ENCODE peak calls at places on chromosome 16, in six cellular contexts. G is MM.1S, N is GM23338, O is PC-3, H is hepatocyte, P is neural progenitor cell. D is an unnamed sample.

GRCh38 chr16:72840591-72841381 is 207.1 kb downstream of the ZFHX3 start:
- DNase-seq in G (no peak), N (no peak), O (no peak), H (no peak), P (no peak), D (no peak)

GRCh38 chr16:54397190-54397835 is 110.7 kb upstream of the IRX3 start:
- DNase-seq in G (no peak), N (no peak), O (no peak), H (no peak), P (no peak), D (no peak)

GRCh38 chr16:56675685-56676210 is 6.1 kb downstream of the MT1H start:
- DNase-seq in G (no peak), N (peak), O (no peak), H (no peak), P (no peak), D (no peak)

GRCh38 chr16:88570691-88571092 is 489 bp downstream of the ZC3H18 start:
- DNase-seq in G (peak), N (peak), O (no peak), H (peak), P (peak), D (peak)

GRCh38 chr16:3959148-3959547 is 78.6 kb upstream of the CREBBP start:
- DNase-seq in G (no peak), N (no peak), O (peak), H (no peak), P (no peak), D (no peak)

GRCh38 chr16:57044931-57045693 is 47.3 kb upstream of the CPNE2 start:
- DNase-seq in G (no peak), N (no peak), O (no peak), H (no peak), P (no peak), D (peak)

GRCh38 chr16:87447323-87447722 is 45.5 kb downstream of the ZCCHC14 start:
- DNase-seq in G (no peak), N (no peak), O (no peak), H (no peak), P (no peak), D (no peak)

GRCh38 chr16:67828651-67829050 is 13.5 kb upstream of the THAP11 start:
- DNase-seq in G (no peak), N (no peak), O (no peak), H (no peak), P (no peak), D (no peak)

GRCh38 chr16:53781023-53781605 is 77.2 kb downstream of the FTO start:
- DNase-seq in G (no peak), N (no peak), O (peak), H (no peak), P (no peak), D (no peak)

GRCh38 chr16:23406546-23407240 is 46.3 kb downstream of the COG7 start:
- DNase-seq in G (peak), N (no peak), O (no peak), H (no peak), P (no peak), D (no peak)

GRCh38 chr16:16062023-16062932 is 112.9 kb downstream of the ABCC1 start:
- DNase-seq in G (no peak), N (peak), O (no peak), H (no peak), P (peak), D (peak)

GRCh38 chr16:9258423-9259051 is 167.1 kb downstream of the HAPSTR1 start:
- DNase-seq in G (peak), N (peak), O (peak), H (peak), P (peak), D (peak)

GRCh38 chr16:84194470-84195200 is 3.7 kb downstream of the ADAD2 start:
- DNase-seq in G (peak), N (no peak), O (no peak), H (peak), P (no peak), D (no peak)

GRCh38 chr16:77993586-77993985 is 28.8 kb upstream of the CLEC3A start:
- DNase-seq in G (no peak), N (peak), O (no peak), H (peak), P (no peak), D (no peak)

GRCh38 chr16:10600792-10601443 is 20.5 kb upstream of the EMP2 start:
- DNase-seq in G (peak), N (no peak), O (no peak), H (no peak), P (no peak), D (no peak)

GRCh38 chr16:27208809-27209208 is 5.5 kb downstream of the KDM8 start:
- DNase-seq in G (no peak), N (no peak), O (no peak), H (no peak), P (no peak), D (no peak)

GRCh38 chr16:77057161-77057736 is 133.7 kb upstream of the MON1B start:
- DNase-seq in G (peak), N (no peak), O (no peak), H (no peak), P (peak), D (peak)

GRCh38 chr16:3095869-3096268 is 3.2 kb downstream of the ZSCAN10 start:
- DNase-seq in G (peak), N (peak), O (peak), H (no peak), P (no peak), D (peak)

GRCh38 chr16:50152386-50152806 is 710 bp upstream of the TENT4B start:
- DNase-seq in G (peak), N (no peak), O (peak), H (peak), P (no peak), D (no peak)

GRCh38 chr16:50152807-50153647 is at the start of gene TENT4B:
- DNase-seq in G (peak), N (peak), O (peak), H (peak), P (peak), D (peak)

GRCh38 chr16:50153648-50154368 is 702 bp downstream of the TENT4B start:
- DNase-seq in G (peak), N (peak), O (peak), H (no peak), P (peak), D (no peak)

GRCh38 chr16:50155925-50156324 is 2.8 kb downstream of the TENT4B start:
- DNase-seq in G (no peak), N (no peak), O (no peak), H (no peak), P (no peak), D (no peak)

DNA sequence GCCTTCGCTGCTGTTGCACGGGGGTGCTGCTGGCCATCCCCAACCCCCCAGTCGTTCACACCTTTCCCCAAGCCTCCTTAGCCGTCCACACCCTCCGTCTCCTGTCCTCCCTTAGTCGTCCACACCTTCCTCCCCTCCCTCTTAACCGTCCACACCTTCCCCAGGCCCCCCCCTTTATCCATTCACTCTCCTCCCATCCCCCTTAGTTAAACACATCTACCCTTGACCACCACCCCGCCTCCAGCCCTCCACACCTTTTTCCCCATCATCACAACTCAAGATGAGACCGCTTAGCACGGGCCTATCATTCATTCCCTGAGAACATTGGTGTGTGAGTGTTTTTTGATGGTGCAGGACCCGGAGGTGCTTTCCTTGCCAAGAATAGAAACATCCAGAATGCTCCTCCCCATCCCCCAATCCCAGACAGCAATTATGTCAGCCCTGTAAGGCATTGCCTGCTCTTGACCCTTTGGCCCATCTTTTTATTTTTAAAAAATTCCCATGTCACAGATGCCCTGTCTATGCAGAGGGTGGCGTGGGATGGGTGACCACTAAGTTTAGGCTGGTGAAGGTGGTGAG is 1.4 kb downstream of the TENT4B start:
- DNase-seq in G (peak), N (peak), O (no peak), H (peak), P (no peak), D (no peak)
- TF ChIP-seq EZH2phosphoT487 in G (no peak), N (no peak), O (no peak), H (no peak), P (no peak), D (no peak)

GRCh38 chr16:81861503-81861902 is 82.4 kb downstream of the PLCG2 start:
- DNase-seq in G (no peak), N (no peak), O (peak), H (no peak), P (no peak), D (no peak)

GRCh38 chr16:81861915-81862314 is 82.8 kb downstream of the PLCG2 start:
- DNase-seq in G (no peak), N (no peak), O (no peak), H (no peak), P (no peak), D (no peak)

GRCh38 chr16:81866820-81867440 is 87.8 kb downstream of the PLCG2 start:
- DNase-seq in G (no peak), N (no peak), O (no peak), H (no peak), P (no peak), D (no peak)

GRCh38 chr16:81863630-81864352 is 84.7 kb downstream of the PLCG2 start:
- DNase-seq in G (peak), N (peak), O (no peak), H (no peak), P (peak), D (peak)

DNA sequence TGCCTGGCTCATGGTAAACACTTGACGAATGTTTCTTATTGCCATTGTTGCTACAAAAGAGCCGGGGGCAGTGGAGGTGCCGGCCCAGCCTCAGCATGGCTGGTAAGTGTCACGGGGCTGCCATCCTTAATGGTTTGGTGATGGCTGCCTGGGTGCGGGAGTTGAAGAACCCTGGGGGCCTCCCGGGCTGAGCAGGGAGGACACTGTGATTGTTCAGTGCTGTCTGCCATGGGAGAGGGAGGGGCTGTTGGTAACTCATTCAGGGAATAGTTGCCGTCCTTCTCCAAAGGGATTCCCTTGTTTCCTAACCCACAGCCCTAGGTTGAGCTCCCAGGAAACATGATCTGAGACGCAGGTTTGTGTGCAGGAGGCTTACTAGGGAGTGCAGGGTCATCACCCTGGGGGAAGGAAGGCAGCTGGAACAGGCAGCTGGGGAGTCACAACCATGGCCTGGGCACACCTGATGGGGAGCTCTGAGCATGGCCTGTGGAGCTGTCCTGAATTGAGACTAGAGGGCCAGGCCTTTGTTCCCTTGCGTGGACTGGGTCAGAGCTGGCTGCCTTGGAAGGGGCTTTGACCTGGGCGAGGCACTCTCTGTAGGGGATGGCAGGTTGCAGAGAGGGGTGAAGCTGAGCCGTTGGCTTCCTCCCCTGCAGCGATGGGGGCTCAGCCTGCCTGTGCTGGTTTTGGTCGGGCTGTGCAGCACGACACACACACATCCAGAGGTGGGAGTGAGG is 85.7 kb downstream of the PLCG2 start:
- DNase-seq in G (no peak), N (peak), O (no peak), H (no peak), P (no peak), D (no peak)
- H2AFZ ChIP-seq in G (no peak), N (no peak), O (no peak), H (no peak), P (no peak), D (no peak)

DNA sequence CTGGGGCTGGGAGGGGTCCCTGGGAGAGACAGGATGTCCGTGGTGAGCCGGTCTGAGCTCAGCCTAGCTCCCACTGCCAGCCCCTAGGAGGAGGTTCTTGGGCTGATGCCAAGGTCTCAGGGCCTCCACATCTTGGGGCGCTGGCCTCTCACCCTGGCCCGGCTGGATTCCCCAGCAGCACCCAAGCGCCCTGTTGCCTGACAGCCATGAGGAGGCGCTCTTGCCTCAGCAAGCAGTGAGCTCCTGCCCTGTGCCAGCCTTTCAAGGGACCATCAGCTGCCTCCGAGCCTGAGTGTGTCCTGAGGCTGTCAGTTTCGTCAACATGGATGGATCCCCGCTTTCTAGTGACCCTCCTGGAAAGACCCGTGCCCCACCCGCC is 234.9 kb upstream of the CIBAR2 start:
- DNase-seq in G (no peak), N (peak), O (no peak), H (peak), P (peak), D (no peak)
- TF ChIP-seq CTCF in G (no peak), N (peak), O (no peak), H (peak), P (peak), D (peak)

GRCh38 chr16:49470550-49470949 is 96.9 kb downstream of the C16orf78 start:
- DNase-seq in G (no peak), N (no peak), O (no peak), H (no peak), P (no peak), D (no peak)

GRCh38 chr16:49471038-49471727 is 97.6 kb downstream of the C16orf78 start:
- DNase-seq in G (no peak), N (no peak), O (no peak), H (no peak), P (no peak), D (no peak)

GRCh38 chr16:49473131-49473530 is 99.5 kb downstream of the C16orf78 start:
- DNase-seq in G (no peak), N (no peak), O (no peak), H (no peak), P (no peak), D (no peak)

GRCh38 chr16:49473773-49474172 is 100.2 kb downstream of the C16orf78 start:
- DNase-seq in G (no peak), N (no peak), O (no peak), H (no peak), P (no peak), D (no peak)

DNA sequence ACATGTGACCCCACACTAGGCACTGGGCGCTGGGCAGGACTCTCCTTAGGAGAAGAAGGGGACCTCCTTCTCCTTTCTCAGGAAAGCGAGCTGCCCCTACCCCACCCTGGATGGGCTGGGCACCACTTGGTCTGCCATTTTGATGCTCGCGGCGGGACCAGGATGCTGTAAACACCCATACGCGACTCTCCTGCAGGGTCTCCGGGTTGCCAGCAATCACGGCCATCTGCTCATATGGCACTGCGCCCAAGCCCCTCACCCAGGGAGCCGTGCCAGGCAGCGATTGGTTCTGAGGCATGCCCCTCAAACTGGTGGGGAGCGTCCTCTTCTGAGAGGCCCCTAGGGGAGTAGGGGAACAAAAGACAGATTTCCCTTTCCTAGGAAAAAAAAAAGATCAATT is 99.0 kb downstream of the C16orf78 start:
- DNase-seq in G (no peak), N (peak), O (no peak), H (no peak), P (peak), D (no peak)
- TF ChIP-seq EZH2phosphoT487 in G (no peak), N (no peak), O (no peak), H (no peak), P (no peak), D (no peak)

GRCh38 chr16:58266336-58266735 is 28.5 kb downstream of the PRSS54 start:
- DNase-seq in G (no peak), N (no peak), O (no peak), H (no peak), P (no peak), D (no peak)

GRCh38 chr16:58264961-58265479 is 29.8 kb downstream of the PRSS54 start:
- DNase-seq in G (no peak), N (no peak), O (peak), H (peak), P (no peak), D (no peak)

GRCh38 chr16:58262592-58262991 is 32.2 kb downstream of the PRSS54 start:
- DNase-seq in G (no peak), N (no peak), O (no peak), H (no peak), P (no peak), D (no peak)

GRCh38 chr16:58265480-58266052 is 29.3 kb downstream of the PRSS54 start:
- DNase-seq in G (no peak), N (no peak), O (no peak), H (no peak), P (no peak), D (no peak)

DNA sequence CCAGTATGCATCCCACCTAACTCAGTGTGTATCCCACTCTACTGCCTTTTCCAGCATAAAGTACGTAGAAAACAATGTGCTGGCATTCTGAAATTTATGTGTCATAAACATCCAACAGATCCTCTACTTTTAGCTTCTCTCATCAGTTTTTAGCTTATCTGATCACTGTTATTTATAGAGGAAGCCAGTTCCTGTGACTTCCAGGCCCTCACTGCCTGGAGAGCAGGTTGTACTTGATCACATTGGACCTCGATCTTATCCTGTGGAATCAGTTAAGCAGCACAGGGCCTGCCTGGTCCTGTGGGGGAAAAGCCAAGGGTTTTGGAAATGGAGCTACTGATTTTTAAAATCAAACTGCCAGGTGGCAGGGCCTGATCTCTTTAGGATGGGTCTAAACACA is 30.8 kb downstream of the PRSS54 start:
- DNase-seq in G (no peak), N (no peak), O (no peak), H (no peak), P (no peak), D (no peak)
- H2AFZ ChIP-seq in G (no peak), N (no peak), O (no peak), H (no peak), P (no peak), D (no peak)

DNA sequence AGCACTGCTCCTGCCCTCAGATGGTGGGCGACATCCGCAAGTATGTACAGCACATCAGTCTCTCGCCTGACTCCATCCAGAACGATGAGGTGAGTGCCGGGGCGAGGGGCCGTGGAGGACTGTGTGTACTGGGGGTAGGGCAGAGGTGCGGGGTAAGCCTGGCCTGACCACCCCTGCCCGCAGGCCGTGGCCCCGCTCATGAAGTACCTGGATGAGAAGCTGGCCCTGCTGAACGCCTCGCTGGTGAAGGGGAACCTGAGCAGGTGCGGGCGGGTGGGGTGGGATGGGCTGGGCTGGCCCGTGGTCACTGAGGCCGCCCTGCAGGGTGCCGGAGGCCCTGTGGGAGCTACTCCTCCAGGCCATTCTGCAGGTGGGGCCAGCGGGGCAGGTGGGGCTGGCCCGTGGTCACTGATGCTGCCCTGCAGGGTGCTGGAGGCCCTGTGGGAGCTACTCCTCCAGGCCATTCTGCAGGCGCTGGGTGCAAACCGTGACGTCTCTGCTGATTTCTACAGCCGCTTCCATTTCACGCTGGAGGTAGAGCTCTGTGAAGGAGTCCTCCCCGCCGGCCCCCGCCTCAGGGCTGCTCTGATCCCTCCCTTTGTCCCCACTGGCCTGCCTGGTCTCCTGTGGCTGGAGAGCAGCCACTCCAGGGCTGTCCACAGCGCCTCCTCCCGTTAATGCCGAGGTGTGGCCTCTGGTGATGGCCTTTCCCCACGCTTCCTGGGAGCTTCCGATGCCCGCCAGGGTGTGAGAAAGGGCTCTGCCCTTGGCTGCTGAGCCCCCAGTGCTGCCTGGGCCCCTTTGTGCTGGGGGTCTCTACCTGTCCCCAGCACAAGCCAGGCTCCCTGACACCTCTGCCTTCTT is 5.0 kb downstream of the TSR3 start:
- DNase-seq in G (no peak), N (no peak), O (no peak), H (no peak), P (no peak), D (no peak)
- TF ChIP-seq CTCF in G (no peak), N (no peak), O (peak), H (no peak), P (peak), D (no peak)

GRCh38 chr16:75957870-75958269 is 231.6 kb upstream of the CPHXL start:
- DNase-seq in G (no peak), N (no peak), O (no peak), H (no peak), P (no peak), D (no peak)

GRCh38 chr16:75948886-75949285 is 222.6 kb upstream of the CPHXL start:
- DNase-seq in G (no peak), N (no peak), O (no peak), H (no peak), P (no peak), D (no peak)

GRCh38 chr16:75948441-75948840 is 222.2 kb upstream of the CPHXL start:
- DNase-seq in G (no peak), N (no peak), O (no peak), H (no peak), P (no peak), D (no peak)

GRCh38 chr16:75947626-75948239 is 221.4 kb upstream of the CPHXL start:
- DNase-seq in G (no peak), N (no peak), O (no peak), H (no peak), P (no peak), D (no peak)

GRCh38 chr16:75952124-75952523 is 225.8 kb upstream of the CPHXL start:
- DNase-seq in G (no peak), N (no peak), O (no peak), H (no peak), P (no peak), D (no peak)
- TF ChIP-seq EZH2phosphoT487 in G (no peak), N (no peak), O (no peak), H (no peak), P (no peak), D (no peak)